ENCODE peak calls at places on chromosomes 4 and X, in five cellular contexts. U is astrocyte, H is mesendoderm, R is H9, X is DND-41. C is an unnamed sample.

GRCh38 chrX:8274166-8274565 is 103.1 kb upstream of the VCX2 start:
- DNase-seq in R (no peak), X (no peak), H (no peak), U (peak; percentile 18), C (no peak)

GRCh38 chr4:21596521-21596920 is 352.1 kb downstream of the KCNIP4 start:
- DNase-seq in R (no peak), X (no peak), U (no peak), H (no peak), C (no peak)

GRCh38 chr4:147056951-147057630 is 111.4 kb upstream of the TTC29 start:
- DNase-seq in X (no peak), U (peak; percentile 23), H (no peak), R (no peak), C (no peak)

GRCh38 chr4:174402470-174403176 is 118.9 kb downstream of the CEP44 start:
- DNase-seq in H (peak; percentile 91), R (no peak), X (no peak), U (no peak), C (no peak)

GRCh38 chrX:41421071-41421729 is 25.9 kb upstream of the NYX start:
- DNase-seq in X (peak; percentile 10), U (no peak), R (no peak), H (no peak), C (no peak)

GRCh38 chr4:40473578-40474388 is 138.7 kb downstream of the CHRNA9 start:
- DNase-seq in U (no peak), X (no peak), H (no peak), R (no peak), C (no peak)

GRCh38 chr4:11505225-11505971 is 76.7 kb upstream of the HS3ST1 start:
- DNase-seq in X (no peak), R (no peak), U (peak; percentile 80), H (no peak), C (no peak)

GRCh38 chr4:8542776-8543525 is 37.2 kb upstream of the GPR78 start:
- DNase-seq in R (no peak), H (no peak), X (no peak), U (no peak), C (peak; percentile 41)

GRCh38 chr4:88814043-88814617 is 116.5 kb upstream of the NAP1L5 start:
- DNase-seq in H (peak; percentile 15), R (no peak), X (no peak), U (no peak), C (no peak)

GRCh38 chr4:187312299-187312698 is 588.6 kb upstream of the FAT1 start:
- DNase-seq in X (no peak), U (no peak), H (no peak), R (no peak), C (no peak)

GRCh38 chr4:163166041-163166579 is 580 bp downstream of the NAF1 start:
- DNase-seq in R (peak; percentile 60), H (peak; percentile 80), U (peak; percentile 41), X (peak; percentile 62), C (peak; percentile 84)

GRCh38 chrX:40483502-40483901 is 97.3 kb upstream of the ATP6AP2 start:
- DNase-seq in R (no peak), X (no peak), U (no peak), H (no peak), C (no peak)

DNA sequence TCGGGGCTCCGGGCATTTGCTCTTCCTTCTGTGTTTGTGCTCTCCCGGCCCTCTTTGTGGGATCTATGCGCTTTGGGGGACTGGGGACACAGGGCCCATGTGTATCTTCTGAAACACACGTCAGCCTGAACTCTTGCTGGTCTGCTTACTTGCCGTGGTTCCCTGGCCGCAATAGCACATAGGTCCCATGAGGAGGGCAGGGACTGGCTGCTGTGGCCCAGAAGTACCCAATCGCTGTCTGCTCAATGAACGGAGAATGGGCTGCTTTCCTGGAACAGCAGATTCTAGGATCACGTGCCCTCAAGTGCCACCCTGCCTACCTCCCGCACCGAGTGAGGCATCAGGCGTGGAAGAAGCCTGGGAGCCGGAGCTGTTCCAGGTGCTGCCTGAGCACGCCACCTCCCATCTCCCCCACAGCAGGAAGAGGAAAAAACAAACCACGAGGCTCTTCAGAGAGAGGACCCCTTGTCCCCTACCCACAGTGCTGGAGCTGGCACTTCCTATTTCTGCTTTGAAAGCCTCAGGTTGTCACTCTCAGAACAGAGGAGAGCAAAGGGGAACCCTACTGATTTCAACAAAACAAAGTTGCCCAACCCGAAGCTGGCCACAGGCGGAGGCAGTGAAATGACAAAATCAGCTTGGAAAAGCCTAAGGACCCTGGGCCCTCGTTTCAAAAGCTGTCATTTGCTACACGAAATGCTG is 3.8 kb downstream of the G6PD start:
- DNase-seq in U (no peak), X (peak; percentile 32), R (no peak), H (no peak), C (no peak)
- H3K27ac ChIP-seq in U (peak overlapping the region; percentile 91), X (peak overlapping the region; percentile 4), R (no peak overlapping the region), H (no peak overlapping the region), C (no peak overlapping the region)

GRCh38 chr4:17578482-17578891 is 1.5 kb downstream of the LAP3 start:
- DNase-seq in R (no peak), X (no peak), H (no peak), U (no peak), C (no peak)

GRCh38 chr4:17577660-17578481 is 873 bp downstream of the LAP3 start:
- DNase-seq in U (peak; percentile 2), X (peak; percentile 35), H (peak; percentile 49), R (no peak), C (peak; percentile 90)

GRCh38 chr4:17576932-17577659 is at the start of gene LAP3:
- DNase-seq in X (peak; percentile 97), U (peak; percentile 90), R (peak; percentile 96), H (peak; percentile 97), C (peak; percentile 99)

GRCh38 chr4:17574206-17574605 is 2.8 kb upstream of the LAP3 start:
- DNase-seq in U (no peak), X (no peak), R (no peak), H (no peak), C (no peak)
- H3K9ac ChIP-seq in U (no peak overlapping the region), X (no peak overlapping the region), R (no peak overlapping the region), H (no peak overlapping the region), C (no peak overlapping the region)

GRCh38 chr4:1241466-1241935 is 7.4 kb downstream of the CTBP1 start:
- DNase-seq in R (no peak), U (no peak), X (no peak), H (no peak), C (peak; percentile 69)
- H3K27ac ChIP-seq in R (no peak overlapping the region), U (no peak overlapping the region), X (no peak overlapping the region), H (no peak overlapping the region), C (no peak overlapping the region)

DNA sequence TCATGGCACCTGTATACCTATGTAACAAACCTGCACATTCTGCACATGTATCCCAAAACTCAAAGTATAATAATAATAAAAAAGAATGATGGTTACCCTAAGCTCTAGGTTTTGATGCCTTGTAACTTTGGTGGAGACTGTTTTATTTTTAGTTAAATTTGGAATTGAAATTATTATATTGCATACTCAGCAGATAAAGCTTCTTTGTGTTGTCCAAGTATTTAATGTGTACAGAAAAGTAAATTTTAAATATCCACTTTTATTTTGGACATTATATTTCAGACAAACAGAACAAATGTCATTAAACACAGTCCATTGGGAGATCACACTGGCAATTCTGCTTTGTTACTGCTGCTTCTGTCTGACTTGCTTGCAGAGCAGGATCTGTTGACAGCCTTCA is 684.5 kb upstream of the CT83 start:
- DNase-seq in R (no peak), U (no peak), X (no peak), H (no peak), C (no peak)
- H3K9ac ChIP-seq in R (no peak overlapping the region), U (no peak overlapping the region), X (no peak overlapping the region), H (no peak overlapping the region), C (no peak overlapping the region)

GRCh38 chr4:137852326-137852725 is 320.0 kb upstream of the PCDH18 start:
- DNase-seq in U (no peak), H (no peak), R (no peak), X (no peak), C (no peak)
- H3K27ac ChIP-seq in U (no peak overlapping the region), H (no peak overlapping the region), R (no peak overlapping the region), X (no peak overlapping the region), C (no peak overlapping the region)